ENCODE peak calls at places on chromosomes 12 and 14, in seven cellular contexts. Z is foreskin fibroblast; I is activated CD4-positive, alpha-beta T cell treated with anti-CD3 and anti-CD28 coated beads, Interleukin-2, amount 10 ng/mL, durations not matched to agents 7 days and 5 days; F is stimulated activated CD4-positive, alpha-beta T cell treated with anti-CD3 and anti-CD28 coated beads, Interleukin-12 subunit alpha, Interleukin-12 subunit beta, amount 100 ng/mL, for 24 hours; W is activated CD8-positive, alpha-beta memory T cell treated with anti-CD3 and anti-CD28 coated beads for 4 hours; T is NCI-H82; N is cardiac fibroblast. Q is an unnamed sample.

GRCh38 chr12:110330544-110330943 is 49.5 kb downstream of the ATP2A2 start:
- DNase-seq in Z (peak), I (no peak), N (peak), T (no peak), F (no peak), W (no peak), Q (peak)

GRCh38 chr12:78179346-78179745 is 348.7 kb downstream of the NAV3 start:
- DNase-seq in T (peak), Z (no peak), N (no peak), F (no peak), I (no peak), W (no peak), Q (no peak)

GRCh38 chr14:100538566-100539318 is 48.5 kb downstream of the BEGAIN start:
- DNase-seq in T (no peak), W (no peak), F (no peak), N (no peak), Z (no peak), I (no peak), Q (no peak)

GRCh38 chr14:69808919-69809808 is 12.1 kb upstream of the SLC10A1 start:
- DNase-seq in W (no peak), I (no peak), T (no peak), N (no peak), F (no peak), Z (no peak), Q (no peak)

GRCh38 chr12:88996389-88996788 is 355.9 kb downstream of the DUSP6 start:
- DNase-seq in W (no peak), Z (no peak), N (peak), F (no peak), T (no peak), I (no peak), Q (no peak)

GRCh38 chr14:61549425-61549824 is 145.9 kb upstream of the HIF1A start:
- DNase-seq in Z (peak), T (no peak), N (peak), F (no peak), W (no peak), I (no peak), Q (no peak)

GRCh38 chr12:132189378-132190011 is 45.2 kb downstream of the NOC4L start:
- DNase-seq in Z (peak), F (peak), W (peak), T (peak), N (peak), I (peak), Q (peak)

GRCh38 chr14:22594156-22594716 is 3.9 kb upstream of the ABHD4 start:
- DNase-seq in N (no peak), W (no peak), F (no peak), I (no peak), Z (no peak), T (no peak), Q (no peak)

GRCh38 chr12:64461634-64462414 is 9.9 kb downstream of the TBK1 start:
- DNase-seq in W (no peak), T (no peak), F (no peak), I (no peak), Z (peak), N (peak), Q (peak)

GRCh38 chr12:5197127-5197526 is 153.4 kb downstream of the KCNA5 start:
- DNase-seq in W (no peak), Z (no peak), F (no peak), T (no peak), N (no peak), I (no peak), Q (peak)

GRCh38 chr12:108642269-108642870 is 8.7 kb upstream of the SELPLG start:
- DNase-seq in Z (no peak), W (no peak), T (peak), I (no peak), F (no peak), N (no peak), Q (no peak)

GRCh38 chr14:75258079-75258802 is 20.4 kb upstream of the FOS start:
- DNase-seq in F (no peak), T (no peak), W (no peak), I (no peak), Z (peak), N (peak), Q (no peak)

GRCh38 chr12:29547151-29547561 is 49.7 kb upstream of the OVCH1 start:
- DNase-seq in F (no peak), I (no peak), N (peak), W (no peak), T (no peak), Z (peak), Q (no peak)

GRCh38 chr14:91149462-91149861 is 35.6 kb downstream of the DGLUCY start:
- DNase-seq in N (peak), W (no peak), T (no peak), F (no peak), I (no peak), Z (peak), Q (peak)

GRCh38 chr12:11649413-11650278 is at the start of gene ETV6:
- DNase-seq in N (peak), W (peak), T (peak), F (peak), I (peak), Z (peak), Q (peak)

GRCh38 chr12:39764944-39765560 is 145.4 kb upstream of the ABCD2 start:
- DNase-seq in W (no peak), F (no peak), I (peak), T (peak), N (peak), Z (peak), Q (peak)

GRCh38 chr12:132429122-132429931 is 60.6 kb upstream of the FBRSL1 start:
- DNase-seq in W (no peak), N (no peak), T (peak), I (no peak), Z (no peak), F (no peak), Q (no peak)

GRCh38 chr12:108173892-108174291 is 44.8 kb downstream of the WSCD2 start:
- DNase-seq in Z (no peak), W (no peak), T (no peak), F (no peak), N (no peak), I (no peak), Q (no peak)

GRCh38 chr12:99131761-99132199 is 486.7 kb downstream of the APAF1 start:
- DNase-seq in W (no peak), N (no peak), T (peak), Z (no peak), I (no peak), F (no peak), Q (no peak)

GRCh38 chr12:50527086-50527726 is 22.4 kb downstream of the DIP2B start:
- DNase-seq in Z (no peak), T (no peak), W (no peak), I (no peak), F (no peak), N (no peak), Q (no peak)

GRCh38 chr12:50925342-50925651 is 27.0 kb upstream of the HIGD1C start:
- DNase-seq in F (no peak), Z (no peak), T (peak), W (no peak), I (no peak), N (no peak), Q (no peak)

GRCh38 chr14:34128665-34129064 is 177.8 kb upstream of the EGLN3 start:
- DNase-seq in F (no peak), W (no peak), N (no peak), T (no peak), I (no peak), Z (no peak), Q (no peak)

GRCh38 chr12:80175307-80175930 is 76.1 kb downstream of the OTOGL start:
- DNase-seq in N (peak), T (no peak), F (no peak), I (no peak), Z (no peak), W (no peak), Q (no peak)

GRCh38 chr12:62785941-62786559 is 148.9 kb downstream of the PPM1H start:
- DNase-seq in T (no peak), F (no peak), I (no peak), N (peak), Z (peak), W (no peak), Q (peak)

GRCh38 chr14:100904307-100905019 is 941 bp upstream of the RTL1 start:
- DNase-seq in F (no peak), Z (no peak), W (no peak), T (peak), I (no peak), N (no peak), Q (no peak)

GRCh38 chr12:8780389-8780788 is 42.0 kb upstream of the A2ML1 start:
- DNase-seq in T (peak), N (peak), F (no peak), I (no peak), W (no peak), Z (peak), Q (peak)

GRCh38 chr14:85420707-85421106 is 109.2 kb upstream of the FLRT2 start:
- DNase-seq in T (no peak), W (no peak), N (no peak), I (no peak), Z (no peak), F (no peak), Q (no peak)

GRCh38 chr12:109529618-109530300 is 43.5 kb downstream of the MMAB start:
- DNase-seq in T (peak), F (no peak), Z (no peak), W (no peak), I (no peak), N (no peak), Q (no peak)

GRCh38 chr14:77037886-77038511 is 9.5 kb upstream of the IRF2BPL start:
- DNase-seq in F (no peak), T (no peak), N (peak), W (peak), I (peak), Z (no peak), Q (peak)

GRCh38 chr12:26940820-26941219 is 2.5 kb downstream of the FGFR1OP2 start:
- DNase-seq in T (no peak), F (no peak), N (peak), Z (no peak), I (peak), W (no peak), Q (no peak)

Q was measured in HFFc6.